ENCODE peak calls at places on chromosomes 16 and 17, in nine cellular contexts. One of them, this sample, is unnamed.

GRCh38 chr17:47818002-47818695 is 3.4 kb downstream of the OSBPL7 start:
- DNase-seq in kidney: no peak
- DNase-seq in Caki2: no peak
- DNase-seq in ELR: no peak
- DNase-seq in GM12865: no peak
- DNase-seq in WTC11: no peak
- DNase-seq in neural progenitor cell: no peak
- DNase-seq in neural crest cell: no peak
- DNase-seq in T-cell: no peak
- DNase-seq in this sample: no peak

GRCh38 chr16:31083081-31083480 is 5.7 kb downstream of the PRSS53 start:
- DNase-seq in neural progenitor cell: no peak
- DNase-seq in ELR: no peak
- DNase-seq in neural crest cell: no peak
- DNase-seq in GM12865: no peak
- DNase-seq in Caki2: no peak
- DNase-seq in T-cell: no peak
- DNase-seq in WTC11: no peak
- DNase-seq in kidney: no peak
- DNase-seq in this sample: no peak

GRCh38 chr17:12624221-12624620 is 41.5 kb upstream of the MYOCD start:
- DNase-seq in GM12865: no peak
- DNase-seq in T-cell: no peak
- DNase-seq in neural crest cell: no peak
- DNase-seq in WTC11: no peak
- DNase-seq in kidney: no peak
- DNase-seq in neural progenitor cell: no peak
- DNase-seq in Caki2: no peak
- DNase-seq in ELR: no peak
- DNase-seq in this sample: no peak

GRCh38 chr17:46139365-46140210 is 53.6 kb downstream of the KANSL1 start:
- DNase-seq in kidney: no peak
- DNase-seq in WTC11: no peak
- DNase-seq in neural crest cell: no peak
- DNase-seq in neural progenitor cell: no peak
- DNase-seq in Caki2: peak; percentile 21
- DNase-seq in T-cell: no peak
- DNase-seq in ELR: no peak
- DNase-seq in GM12865: peak; percentile 41
- DNase-seq in this sample: no peak

GRCh38 chr16:79628501-79628975 is 28.0 kb upstream of the MAF start:
- DNase-seq in WTC11: no peak
- DNase-seq in neural progenitor cell: no peak
- DNase-seq in Caki2: peak; percentile 76
- DNase-seq in T-cell: no peak
- DNase-seq in kidney: no peak
- DNase-seq in neural crest cell: no peak
- DNase-seq in GM12865: peak; percentile 62
- DNase-seq in ELR: no peak
- DNase-seq in this sample: no peak

GRCh38 chr17:55546481-55546880 is 35.2 kb upstream of the SMIM36 start:
- DNase-seq in T-cell: no peak
- DNase-seq in neural crest cell: no peak
- DNase-seq in GM12865: no peak
- DNase-seq in Caki2: no peak
- DNase-seq in kidney: no peak
- DNase-seq in WTC11: no peak
- DNase-seq in neural progenitor cell: no peak
- DNase-seq in ELR: no peak
- DNase-seq in this sample: no peak

GRCh38 chr16:14539631-14540030 is 90.4 kb downstream of the PARN start:
- DNase-seq in kidney: no peak
- DNase-seq in T-cell: no peak
- DNase-seq in GM12865: no peak
- DNase-seq in neural progenitor cell: no peak
- DNase-seq in WTC11: no peak
- DNase-seq in neural crest cell: no peak
- DNase-seq in Caki2: no peak
- DNase-seq in ELR: no peak
- DNase-seq in this sample: no peak

GRCh38 chr17:75661531-75661930 is 5.4 kb downstream of the RECQL5 start:
- DNase-seq in WTC11: no peak
- DNase-seq in T-cell: no peak
- DNase-seq in ELR: no peak
- DNase-seq in GM12865: no peak
- DNase-seq in Caki2: no peak
- DNase-seq in neural progenitor cell: no peak
- DNase-seq in kidney: no peak
- DNase-seq in neural crest cell: peak; percentile 14
- DNase-seq in this sample: no peak

GRCh38 chr16:56861092-56861610 is 3.9 kb upstream of the SLC12A3 start:
- DNase-seq in neural progenitor cell: peak; percentile 68
- DNase-seq in GM12865: peak; percentile 18
- DNase-seq in ELR: no peak
- DNase-seq in Caki2: peak; percentile 27
- DNase-seq in T-cell: no peak
- DNase-seq in neural crest cell: no peak
- DNase-seq in kidney: no peak
- DNase-seq in WTC11: no peak
- DNase-seq in this sample: peak; percentile 79

GRCh38 chr17:79981090-79981489 is 54.6 kb downstream of the TBC1D16 start:
- DNase-seq in GM12865: no peak
- DNase-seq in ELR: no peak
- DNase-seq in WTC11: peak; percentile 11
- DNase-seq in T-cell: no peak
- DNase-seq in kidney: peak; percentile 35
- DNase-seq in Caki2: no peak
- DNase-seq in neural crest cell: no peak
- DNase-seq in neural progenitor cell: peak; percentile 59
- DNase-seq in this sample: no peak

GRCh38 chr16:2043980-2044451 is 3.6 kb downstream of the NTHL1 start:
- DNase-seq in Caki2: no peak
- DNase-seq in ELR: no peak
- DNase-seq in GM12865: peak; percentile 54
- DNase-seq in T-cell: no peak
- DNase-seq in WTC11: no peak
- DNase-seq in neural crest cell: no peak
- DNase-seq in kidney: peak; percentile 87
- DNase-seq in neural progenitor cell: no peak
- DNase-seq in this sample: no peak

GRCh38 chr17:78899361-78900260 is 3.4 kb downstream of the CEP295NL start:
- DNase-seq in neural progenitor cell: peak; percentile 50
- DNase-seq in WTC11: peak; percentile 61
- DNase-seq in Caki2: no peak
- DNase-seq in T-cell: no peak
- DNase-seq in kidney: no peak
- DNase-seq in ELR: no peak
- DNase-seq in GM12865: no peak
- DNase-seq in neural crest cell: no peak
- DNase-seq in this sample: peak; percentile 75

GRCh38 chr17:74671031-74671771 is 41.5 kb downstream of the CD300LF start:
- DNase-seq in WTC11: peak; percentile 97
- DNase-seq in ELR: peak; percentile 42
- DNase-seq in GM12865: peak; percentile 44
- DNase-seq in neural progenitor cell: peak; percentile 97
- DNase-seq in T-cell: peak; percentile 70
- DNase-seq in kidney: peak; percentile 84
- DNase-seq in neural crest cell: peak; percentile 90
- DNase-seq in Caki2: peak; percentile 58
- DNase-seq in this sample: peak; percentile 100

GRCh38 chr17:50219939-50220465 is 18.6 kb upstream of the COL1A1 start:
- DNase-seq in WTC11: no peak
- DNase-seq in T-cell: no peak
- DNase-seq in ELR: peak; percentile 56
- DNase-seq in kidney: peak; percentile 86
- DNase-seq in GM12865: no peak
- DNase-seq in neural crest cell: no peak
- DNase-seq in Caki2: no peak
- DNase-seq in neural progenitor cell: peak; percentile 90
- DNase-seq in this sample: peak; percentile 82

GRCh38 chr16:28035866-28036393 is 27.6 kb downstream of the GSG1L start:
- DNase-seq in GM12865: no peak
- DNase-seq in kidney: no peak
- DNase-seq in Caki2: no peak
- DNase-seq in neural progenitor cell: no peak
- DNase-seq in ELR: no peak
- DNase-seq in WTC11: no peak
- DNase-seq in neural crest cell: no peak
- DNase-seq in T-cell: no peak
- DNase-seq in this sample: no peak

GRCh38 chr16:4344659-4345438 is 6.3 kb downstream of the PAM16 start:
- DNase-seq in neural progenitor cell: no peak
- DNase-seq in T-cell: no peak
- DNase-seq in kidney: no peak
- DNase-seq in GM12865: no peak
- DNase-seq in WTC11: no peak
- DNase-seq in ELR: peak; percentile 27
- DNase-seq in Caki2: no peak
- DNase-seq in neural crest cell: no peak
- DNase-seq in this sample: no peak

GRCh38 chr17:69516911-69517310 is 102.4 kb downstream of the MAP2K6 start:
- DNase-seq in neural progenitor cell: no peak
- DNase-seq in WTC11: no peak
- DNase-seq in Caki2: no peak
- DNase-seq in kidney: no peak
- DNase-seq in GM12865: peak; percentile 81
- DNase-seq in ELR: peak; percentile 13
- DNase-seq in T-cell: no peak
- DNase-seq in neural crest cell: no peak
- DNase-seq in this sample: no peak

GRCh38 chr17:33055746-33056145 is 64.1 kb downstream of the SPACA3 start:
- DNase-seq in neural crest cell: no peak
- DNase-seq in WTC11: no peak
- DNase-seq in T-cell: no peak
- DNase-seq in neural progenitor cell: no peak
- DNase-seq in Caki2: no peak
- DNase-seq in kidney: no peak
- DNase-seq in ELR: no peak
- DNase-seq in GM12865: no peak
- DNase-seq in this sample: peak; percentile 26